ENCODE peak calls at places on chromosomes 12 and 14, in five cellular contexts. G is MM.1S, X is activated B cell treated with CpG ODN at 0.5 μM for 24 hours, Y is endodermal cell, S is foreskin fibroblast. R is an unnamed sample.
A peak's percentile ranks its signal among the peaks of the same experiment; 100 is the strongest.

GRCh38 chr12:77133566-77133965 is 68.2 kb upstream of the E2F7 start:
- DNase-seq in S (peak; percentile 79), G (peak; percentile 59), X (no peak), Y (peak; percentile 94), R (peak; percentile 5)

GRCh38 chr14:42523656-42524055 is 917.0 kb downstream of the LRFN5 start:
- DNase-seq in Y (no peak), X (no peak), G (peak; percentile 59), S (peak; percentile 2), R (no peak)

GRCh38 chr14:103058209-103059055 is 1.1 kb upstream of the CDC42BPB start:
- DNase-seq in X (no peak), G (no peak), S (peak; percentile 35), Y (no peak), R (no peak)

GRCh38 chr12:68222336-68222735 is 3.3 kb downstream of the IL26 start:
- DNase-seq in S (peak; percentile 13), G (no peak), Y (no peak), X (no peak), R (no peak)

GRCh38 chr12:119788783-119789182 is 88.3 kb downstream of the CIT start:
- DNase-seq in G (no peak), Y (no peak), X (no peak), S (peak; percentile 66), R (no peak)

GRCh38 chr12:43969882-43970281 is 134.0 kb downstream of the TMEM117 start:
- DNase-seq in G (no peak), X (no peak), Y (no peak), S (peak; percentile 74), R (no peak)

GRCh38 chr12:123967121-123967586 is 5.5 kb downstream of the CCDC92 start:
- DNase-seq in G (no peak), S (peak; percentile 30), X (no peak), Y (no peak), R (no peak)

GRCh38 chr12:31387466-31387865 is 61.5 kb upstream of the SINHCAF start:
- DNase-seq in X (no peak), G (no peak), S (no peak), Y (peak; percentile 75), R (no peak)

GRCh38 chr12:93838180-93838579 is 161.0 kb downstream of the CRADD start:
- DNase-seq in G (no peak), S (no peak), Y (no peak), X (no peak), R (no peak)

GRCh38 chr12:116624516-116624915 is 65.3 kb downstream of the MAP1LC3B2 start:
- DNase-seq in G (no peak), Y (no peak), X (no peak), S (no peak), R (no peak)

DNA sequence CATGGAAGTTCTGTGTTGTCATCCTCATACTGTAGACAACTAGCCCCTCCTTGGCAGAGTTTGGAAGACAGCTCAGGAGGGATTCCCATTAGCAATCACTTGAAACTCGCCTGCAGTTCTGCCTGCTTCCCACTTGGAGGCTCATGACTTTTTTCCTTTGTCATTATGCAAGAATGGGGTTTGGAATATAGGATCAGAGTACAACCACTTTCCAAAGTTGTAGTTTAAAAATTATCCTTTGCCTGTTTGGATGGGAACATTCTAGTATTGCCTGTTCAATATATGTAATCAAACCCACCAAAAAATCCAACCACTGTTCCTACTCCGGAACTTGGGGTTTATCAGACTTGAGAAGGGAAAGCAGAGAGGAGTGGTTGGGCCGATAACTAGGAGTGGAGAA is 2.1 kb upstream of the GPD1 start:
- DNase-seq in S (peak; percentile 73), Y (peak; percentile 83), X (no peak), G (no peak), R (no peak)
- TF ChIP-seq CTCF in S (peak; percentile 50), Y (peak; percentile 72), X (no peak), G (no peak), R (no peak)

DNA sequence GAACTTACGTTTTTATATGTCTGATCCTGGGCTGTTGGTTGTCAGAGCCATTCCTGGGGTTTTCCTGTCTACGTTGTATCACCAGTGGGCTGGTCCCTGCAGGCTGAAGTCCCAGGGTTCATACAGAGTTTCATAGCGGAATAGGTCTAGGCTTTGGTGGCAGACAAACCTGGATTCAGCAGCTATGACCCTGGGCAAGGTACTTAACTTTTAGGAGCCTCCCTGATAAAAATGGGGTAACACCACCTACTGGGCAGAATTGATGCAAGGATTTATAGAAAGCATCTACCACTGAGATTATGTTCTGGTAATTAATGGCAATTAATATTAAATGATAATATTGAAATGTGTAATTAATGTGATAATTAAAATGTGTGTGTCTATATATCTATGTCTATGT is 141.2 kb downstream of the SYNE2 start:
- DNase-seq in Y (no peak), G (no peak), S (peak; percentile 8), X (no peak), R (no peak)
- TF ChIP-seq CTCF in Y (no peak), G (peak; percentile 7), S (peak; percentile 11), X (no peak), R (no peak)

DNA sequence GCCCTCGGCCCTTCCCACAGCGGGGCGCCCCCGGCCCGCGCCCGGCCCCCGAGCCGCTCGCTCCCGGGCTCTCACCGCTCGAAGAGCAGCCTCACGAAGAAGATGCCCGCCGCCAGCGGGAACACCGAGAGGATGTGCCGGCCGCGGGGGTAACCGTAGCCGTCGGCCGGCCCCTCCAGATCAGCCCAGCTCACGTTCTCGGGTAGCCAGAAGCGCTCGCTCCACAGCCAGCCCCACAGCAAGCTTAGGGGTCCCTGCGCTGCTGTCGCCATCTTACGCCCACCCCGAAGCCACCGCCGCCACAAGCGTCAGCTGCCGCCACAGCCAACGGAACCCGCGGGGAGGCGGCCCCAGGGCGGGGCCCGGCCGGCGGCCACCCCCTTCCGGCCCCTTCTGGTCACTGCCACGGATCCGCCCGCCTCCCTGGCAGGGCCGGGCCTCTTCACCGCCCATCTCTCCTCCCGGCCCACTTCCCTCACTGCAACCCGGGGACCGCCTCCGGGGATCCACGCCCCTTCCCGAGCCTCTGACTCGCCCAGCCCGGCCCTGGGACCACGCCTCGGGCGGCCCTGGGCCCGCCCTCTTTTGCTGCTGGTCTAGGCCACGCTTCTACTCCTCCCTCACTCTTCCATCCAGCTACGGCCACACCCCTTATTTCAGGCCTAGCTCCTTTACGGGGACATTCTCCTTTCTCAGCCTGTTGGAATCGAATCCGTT is at the start of gene CERS5:
- DNase-seq in Y (peak; percentile 100), G (peak; percentile 98), X (peak; percentile 95), S (peak; percentile 100), R (peak; percentile 100)
- TF ChIP-seq CTCF in Y (peak; percentile 58), G (no peak), X (no peak), S (no peak), R (no peak)

DNA sequence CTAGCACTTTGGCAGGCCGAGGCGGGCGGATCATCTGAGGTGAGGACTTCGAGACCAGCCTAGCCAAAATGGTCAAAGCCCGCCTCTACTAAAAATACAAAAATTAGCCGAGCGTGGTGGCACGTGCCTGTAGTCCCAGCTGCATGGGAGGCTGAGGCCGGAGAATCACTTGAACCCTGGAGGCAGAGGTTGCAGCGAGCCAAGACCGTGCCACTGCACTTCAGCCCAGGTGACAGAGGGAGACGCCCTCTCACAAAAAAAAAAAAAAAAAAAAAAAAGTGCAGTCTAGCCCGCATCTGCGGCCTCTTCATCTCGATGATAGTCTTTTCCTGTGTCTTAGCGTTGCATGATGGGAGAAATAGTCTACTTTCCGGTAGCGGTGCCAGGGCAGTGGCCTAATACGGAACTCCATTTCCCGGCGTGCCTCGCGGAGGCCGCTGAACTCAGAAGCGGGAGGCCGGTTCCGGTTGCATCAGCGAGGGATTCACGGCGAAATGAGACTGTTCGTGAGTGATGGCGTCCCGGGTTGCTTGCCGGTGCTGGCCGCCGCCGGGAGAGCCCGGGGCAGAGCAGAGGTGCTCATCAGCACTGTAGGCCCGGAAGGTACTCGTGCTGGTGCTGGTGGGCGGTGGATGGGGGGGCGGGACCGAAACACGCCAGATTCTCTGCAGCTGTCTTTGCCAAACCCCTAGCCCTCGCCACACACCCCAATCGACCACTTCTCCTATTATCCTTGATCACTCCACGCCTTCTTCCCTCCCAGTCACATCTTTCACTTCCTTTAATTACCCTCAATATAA is at the start of gene MARS1:
- DNase-seq in G (peak; percentile 98), X (peak; percentile 83), S (peak; percentile 99), Y (peak; percentile 99), R (peak; percentile 94)
- TF ChIP-seq CTCF in G (peak; percentile 41), X (no peak), S (no peak), Y (no peak), R (no peak)

GRCh38 chr12:100234166-100234565 is 32.7 kb downstream of the DEPDC4 start:
- DNase-seq in S (peak; percentile 46), X (no peak), G (no peak), Y (no peak), R (no peak)

GRCh38 chr12:100225491-100225890 is 24.9 kb downstream of the ACTR6 start:
- DNase-seq in Y (no peak), X (no peak), G (no peak), S (no peak), R (no peak)

GRCh38 chr12:100229876-100230275 is 29.3 kb downstream of the ACTR6 start:
- DNase-seq in X (no peak), G (no peak), Y (no peak), S (peak; percentile 20), R (no peak)

GRCh38 chr12:100234591-100235304 is 32.1 kb downstream of the DEPDC4 start:
- DNase-seq in G (peak; percentile 43), X (no peak), S (peak; percentile 64), Y (no peak), R (peak; percentile 30)

DNA sequence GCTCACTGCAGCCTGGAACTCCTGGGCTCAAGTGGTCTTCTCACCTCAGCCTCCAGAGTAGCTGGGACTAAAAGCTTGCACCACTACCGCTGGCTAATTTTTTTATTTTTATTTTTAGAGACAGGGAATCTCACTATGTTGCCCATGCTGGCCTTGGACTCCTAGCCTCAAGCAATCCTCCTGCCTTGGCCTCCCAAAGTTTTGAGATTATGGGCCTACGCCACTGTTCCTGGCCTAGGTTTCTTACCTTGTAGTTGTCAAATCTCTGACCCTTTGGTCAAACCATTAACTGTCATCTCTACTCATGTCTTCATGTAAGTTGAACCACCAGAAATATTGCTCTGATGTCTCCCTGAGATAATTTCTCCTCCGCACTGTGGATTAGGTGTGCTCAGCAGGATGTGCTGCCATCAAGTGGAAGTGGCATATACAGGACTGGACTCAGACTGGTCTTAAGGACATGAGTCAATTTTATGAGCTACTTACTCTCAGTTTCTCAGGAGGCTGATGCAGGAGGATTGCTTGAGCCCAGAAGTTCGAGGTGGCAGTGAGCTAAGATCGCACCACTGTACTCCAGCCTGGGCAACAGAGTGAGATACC is 28.5 kb downstream of the ACTR6 start:
- DNase-seq in G (no peak), S (peak; percentile 17), X (no peak), Y (peak; percentile 51), R (no peak)
- TF ChIP-seq CTCF in G (no peak), S (no peak), X (no peak), Y (no peak), R (peak; percentile 1)

GRCh38 chr12:17278946-17279345 is 673.0 kb upstream of the LMO3 start:
- DNase-seq in S (no peak), Y (no peak), X (no peak), G (no peak), R (no peak)
- TF ChIP-seq CTCF in S (no peak), Y (peak; percentile 91), X (no peak), G (peak; percentile 3), R (no peak)

GRCh38 chr12:52380271-52380694 is 5.2 kb downstream of the KRT84 start:
- DNase-seq in G (no peak), Y (peak; percentile 91), S (peak; percentile 30), X (no peak), R (no peak)
- TF ChIP-seq CTCF in G (peak; percentile 39), Y (peak; percentile 72), S (peak; percentile 51), X (no peak), R (peak; percentile 21)